ENCODE peak calls at places on chromosomes 3 and 15, in four cellular contexts. H, K, M and C are unnamed samples.

GRCh38 chr3:116201032-116201690 is 244.1 kb downstream of the LSAMP start:
- DNase-seq in H (no peak), K (no peak), M (no peak), C (no peak)

GRCh38 chr15:38603271-38603670 is 38.7 kb upstream of the RASGRP1 start:
- DNase-seq in H (no peak), K (no peak), M (no peak), C (no peak)

GRCh38 chr3:88059380-88060160 is 515 bp downstream of the ZNF654 start:
- DNase-seq in H (peak; percentile 26), K (no peak), M (no peak), C (no peak)

GRCh38 chr3:189902230-189903186 is 218.2 kb downstream of the P3H2 start:
- DNase-seq in H (no peak), K (no peak), M (no peak), C (no peak)

GRCh38 chr3:119146578-119147375 is 812 bp downstream of the TEX55 start:
- DNase-seq in H (no peak), K (no peak), M (no peak), C (no peak)

GRCh38 chr3:164377466-164377865 is 700.8 kb downstream of the SI start:
- DNase-seq in H (no peak), K (no peak), M (no peak), C (no peak)

GRCh38 chr15:67089218-67090193 is 24.1 kb downstream of the SMAD3 start:
- DNase-seq in H (no peak), K (no peak), M (no peak), C (no peak)

GRCh38 chr3:71709908-71710511 is 15.2 kb downstream of the EIF4E3 start:
- DNase-seq in H (peak; percentile 60), K (no peak), M (no peak), C (no peak)

GRCh38 chr3:117786339-117786738 is 1076.8 kb downstream of the TUSC7 start:
- DNase-seq in H (no peak), K (no peak), M (peak; percentile 33), C (no peak)

GRCh38 chr3:30340500-30340899 is 265.9 kb upstream of the TGFBR2 start:
- DNase-seq in H (no peak), K (no peak), M (no peak), C (no peak)

GRCh38 chr3:127439621-127440020 is 150.9 kb downstream of the TPRA1 start:
- DNase-seq in H (no peak), K (no peak), M (no peak), C (peak; percentile 15)

GRCh38 chr3:15649831-15650230 is 48.3 kb downstream of the BTD start:
- DNase-seq in H (no peak), K (no peak), M (no peak), C (no peak)

GRCh38 chr3:152235709-152236298 is 32.9 kb upstream of the MBNL1 start:
- DNase-seq in H (no peak), K (no peak), M (no peak), C (no peak)

GRCh38 chr3:61634678-61635077 is 73.3 kb downstream of the PTPRG start:
- DNase-seq in H (no peak), K (no peak), M (no peak), C (no peak)

GRCh38 chr15:79965836-79966630 is 5.0 kb downstream of the BCL2A1 start:
- DNase-seq in H (no peak), K (no peak), M (no peak), C (no peak)

GRCh38 chr3:108334698-108335097 is 38.4 kb downstream of the HHLA2 start:
- DNase-seq in H (no peak), K (no peak), M (no peak), C (no peak)

GRCh38 chr3:63199606-63200005 is 78.5 kb upstream of the SYNPR start:
- DNase-seq in H (no peak), K (no peak), M (no peak), C (no peak)

GRCh38 chr3:37115451-37115850 is 58.9 kb downstream of the LRRFIP2 start:
- DNase-seq in H (no peak), K (no peak), M (no peak), C (no peak)

GRCh38 chr15:46879067-46879770 is 838.1 kb upstream of the SEMA6D start:
- DNase-seq in H (no peak), K (no peak), M (no peak), C (no peak)

GRCh38 chr3:42256135-42256819 is 9.7 kb downstream of the CCK start:
- DNase-seq in H (no peak), K (no peak), M (no peak), C (no peak)

GRCh38 chr3:15050405-15051092 is 14.6 kb downstream of the MRPS25 start:
- DNase-seq in H (no peak), K (no peak), M (no peak), C (no peak)

GRCh38 chr3:130918328-130918727 is 24.4 kb downstream of the ATP2C1 start:
- DNase-seq in H (no peak), K (no peak), M (no peak), C (no peak)

GRCh38 chr3:172630316-172630715 is 80.6 kb downstream of the NCEH1 start:
- DNase-seq in H (no peak), K (no peak), M (no peak), C (no peak)

GRCh38 chr3:177358085-177358967 is 161.0 kb upstream of the TBL1XR1 start:
- DNase-seq in H (no peak), K (no peak), M (no peak), C (peak; percentile 50)

GRCh38 chr15:101031203-101031602 is 112.0 kb downstream of the LRRK1 start:
- DNase-seq in H (no peak), K (no peak), M (no peak), C (peak; percentile 4)

GRCh38 chr3:126152931-126153694 is 27.3 kb downstream of the ALDH1L1 start:
- DNase-seq in H (no peak), K (no peak), M (no peak), C (no peak)

DNA sequence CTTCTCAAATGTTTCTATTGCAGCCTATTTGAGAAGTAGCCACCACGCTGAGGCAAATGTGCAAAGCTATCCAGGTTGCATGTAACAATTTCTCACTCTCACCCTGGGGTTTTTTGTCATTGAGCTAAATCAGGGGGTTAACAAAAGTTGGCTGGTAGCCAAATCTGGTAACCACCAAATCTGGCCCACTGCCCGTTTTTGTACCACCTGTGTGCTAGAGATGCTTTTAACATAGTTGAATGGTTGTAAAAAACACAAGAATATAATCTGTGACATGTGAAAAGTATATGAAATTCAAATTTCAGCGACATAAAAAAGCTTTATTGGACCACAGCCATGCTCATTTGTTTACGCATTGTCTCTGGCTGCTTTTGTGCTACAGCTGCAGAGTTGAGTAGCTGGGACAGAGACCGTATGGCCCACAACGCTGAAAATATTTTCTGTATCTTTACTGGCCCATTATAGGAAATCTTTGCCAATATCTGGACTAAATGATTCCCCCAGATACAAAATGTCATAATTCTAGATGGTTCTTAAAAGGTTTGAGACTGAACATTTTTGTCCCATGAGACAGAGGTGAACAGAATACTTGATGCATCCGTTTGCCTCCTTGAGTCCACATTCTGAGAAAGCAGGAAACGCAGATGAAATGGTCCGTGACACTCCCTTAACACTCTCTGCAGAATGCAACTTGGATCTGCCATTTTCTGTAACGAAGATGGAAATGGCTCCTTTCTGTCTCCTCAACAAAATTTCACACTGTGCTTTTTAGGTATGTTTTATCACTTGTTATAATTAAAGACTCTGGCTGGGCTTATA is 120.9 kb upstream of the PDZRN3 start:
- DNase-seq in H (no peak), K (no peak), M (no peak), C (no peak)
- H3K4me3 ChIP-seq in H (no peak overlapping the region), K (no peak overlapping the region), M (no peak overlapping the region), C (peak overlapping the region; percentile 31)

DNA sequence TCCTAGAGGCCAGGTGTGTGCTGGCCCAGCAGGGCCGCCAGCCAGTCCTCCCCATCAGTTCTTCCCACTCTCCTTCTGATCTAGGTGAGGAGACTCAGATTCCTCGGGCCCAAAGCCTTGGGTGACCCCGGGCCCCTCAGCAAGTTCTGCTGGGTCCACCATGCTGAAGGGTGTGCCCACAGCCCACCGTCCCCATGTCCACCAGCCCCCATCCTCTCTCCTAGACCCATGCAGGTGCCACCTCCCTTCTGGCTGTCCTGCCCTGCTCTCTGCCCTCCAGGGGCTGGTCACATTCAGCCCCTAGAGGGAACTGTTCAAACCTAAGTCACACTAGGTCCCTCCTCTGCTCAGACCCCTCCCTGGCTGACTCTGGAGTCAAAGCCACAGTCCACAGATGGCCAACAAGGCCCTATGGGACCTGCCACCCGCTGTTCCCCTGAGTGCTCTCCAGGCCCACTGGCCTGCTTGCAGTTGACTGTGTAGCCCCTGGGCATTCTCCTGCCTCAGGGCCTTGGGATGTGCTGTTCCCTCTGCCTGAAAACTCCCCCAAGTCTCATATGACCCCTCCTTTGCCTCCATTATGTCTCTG is 878 bp upstream of the TLR9 start:
- DNase-seq in H (no peak), K (no peak), M (no peak), C (no peak)
- H3K4me3 ChIP-seq in H (no peak overlapping the region), K (no peak overlapping the region), M (no peak overlapping the region), C (no peak overlapping the region)

DNA sequence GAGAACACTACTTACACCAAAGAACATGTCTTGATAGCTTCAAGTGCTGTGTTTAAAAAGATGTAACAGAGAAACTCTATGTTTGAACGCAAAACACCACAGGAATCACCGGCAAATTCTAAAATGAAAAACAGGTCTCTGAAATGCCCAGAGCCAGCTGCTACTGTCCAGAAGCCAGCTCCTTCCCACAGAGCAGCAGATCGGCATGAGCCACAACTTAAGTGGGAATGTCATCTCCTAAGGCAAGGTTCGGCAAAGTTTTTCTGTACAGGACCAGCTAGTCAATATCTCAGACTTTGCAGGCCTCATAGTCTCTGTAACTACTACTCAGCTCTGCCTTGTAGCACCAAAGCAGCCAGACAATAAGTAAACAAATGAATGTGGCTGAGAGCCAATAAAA is 4.9 kb downstream of the PLOD2 start:
- DNase-seq in H (no peak), K (no peak), M (no peak), C (no peak)
- H3K4me3 ChIP-seq in H (no peak overlapping the region), K (peak overlapping the region; percentile 9), M (peak overlapping the region; percentile 38), C (peak overlapping the region; percentile 15)

GRCh38 chr3:54243960-54244359 is 121.6 kb downstream of the CACNA2D3 start:
- DNase-seq in H (no peak), K (no peak), M (no peak), C (no peak)

GRCh38 chr3:54240319-54240718 is 118.0 kb downstream of the CACNA2D3 start:
- DNase-seq in H (no peak), K (no peak), M (no peak), C (no peak)

GRCh38 chr3:54237788-54238502 is 115.6 kb downstream of the CACNA2D3 start:
- DNase-seq in H (no peak), K (no peak), M (no peak), C (no peak)

DNA sequence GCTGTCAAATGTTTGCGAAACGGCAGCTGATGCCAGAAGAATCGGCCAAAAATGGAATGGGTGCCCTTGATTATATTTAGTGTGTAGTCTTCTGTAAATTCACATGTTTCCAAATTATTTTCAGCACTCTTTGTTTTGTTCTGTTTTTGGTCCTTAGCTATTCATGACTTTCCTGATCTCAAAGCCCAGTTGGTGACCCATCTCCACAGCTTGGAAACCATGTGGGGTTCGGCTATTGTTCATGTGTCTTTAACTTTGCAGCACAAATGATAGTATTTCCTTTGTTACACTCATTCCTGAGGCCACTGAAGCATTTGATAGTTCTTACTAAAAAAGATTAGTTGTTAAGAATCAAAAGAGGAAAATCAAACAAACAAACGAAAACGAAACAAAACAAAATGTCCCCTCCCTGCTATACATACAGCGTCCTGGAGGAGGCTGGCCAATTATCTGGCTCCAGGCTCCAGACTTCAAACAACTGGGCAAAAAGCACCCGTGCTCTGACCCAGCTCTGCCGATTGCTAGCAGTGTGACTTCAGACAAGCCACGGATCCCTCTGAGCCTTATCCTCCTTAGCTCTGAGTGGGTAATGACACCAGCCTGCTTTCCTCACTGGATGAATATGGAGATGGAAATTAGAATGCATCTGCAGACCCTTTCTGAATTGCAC is 121.0 kb downstream of the CACNA2D3 start:
- DNase-seq in H (no peak), K (no peak), M (no peak), C (no peak)
- H3K4me3 ChIP-seq in H (no peak overlapping the region), K (no peak overlapping the region), M (no peak overlapping the region), C (peak overlapping the region; percentile 42)

GRCh38 chr15:37093480-37094410 is 6.6 kb downstream of the MEIS2 start:
- DNase-seq in H (no peak), K (no peak), M (peak; percentile 67), C (no peak)
- H3K4me3 ChIP-seq in H (no peak overlapping the region), K (no peak overlapping the region), M (peak overlapping the region; percentile 29), C (peak overlapping the region; percentile 66)